ENCODE peak calls at places on chromosomes 1 and 21, in seven cellular contexts. One of them, this sample, is unnamed.

GRCh38 chr1:222413436-222413835 is 134.5 kb downstream of the HHIPL2 start:
- DNase-seq in stimulated activated CD8-positive, alpha-beta memory T cell treated with anti-CD3 and anti-CD28 coated beads, Interleukin-15, amount 100 ng/mL, for 1 hour: no peak
- DNase-seq in adrenal gland: no peak
- DNase-seq in naive B cell: no peak
- DNase-seq in small intestine: no peak
- DNase-seq in cardiac fibroblast: no peak
- DNase-seq in AG04450: no peak
- DNase-seq in this sample: no peak

GRCh38 chr1:85224734-85225623 is 24.2 kb upstream of the SYDE2 start:
- DNase-seq in small intestine: peak
- DNase-seq in naive B cell: no peak
- DNase-seq in adrenal gland: no peak
- DNase-seq in AG04450: no peak
- DNase-seq in cardiac fibroblast: no peak
- DNase-seq in stimulated activated CD8-positive, alpha-beta memory T cell treated with anti-CD3 and anti-CD28 coated beads, Interleukin-15, amount 100 ng/mL, for 1 hour: no peak
- DNase-seq in this sample: no peak

GRCh38 chr1:153818876-153819275 is 43.7 kb downstream of the SLC27A3 start:
- DNase-seq in small intestine: no peak
- DNase-seq in naive B cell: no peak
- DNase-seq in adrenal gland: no peak
- DNase-seq in stimulated activated CD8-positive, alpha-beta memory T cell treated with anti-CD3 and anti-CD28 coated beads, Interleukin-15, amount 100 ng/mL, for 1 hour: no peak
- DNase-seq in cardiac fibroblast: no peak
- DNase-seq in AG04450: no peak
- DNase-seq in this sample: no peak

GRCh38 chr21:33981341-33982101 is 65.9 kb upstream of the ATP5PO start:
- DNase-seq in naive B cell: no peak
- DNase-seq in small intestine: no peak
- DNase-seq in AG04450: no peak
- DNase-seq in adrenal gland: no peak
- DNase-seq in stimulated activated CD8-positive, alpha-beta memory T cell treated with anti-CD3 and anti-CD28 coated beads, Interleukin-15, amount 100 ng/mL, for 1 hour: no peak
- DNase-seq in cardiac fibroblast: peak
- DNase-seq in this sample: no peak

GRCh38 chr1:183633676-183634343 is 1.8 kb downstream of the ARPC5 start:
- DNase-seq in naive B cell: peak
- DNase-seq in stimulated activated CD8-positive, alpha-beta memory T cell treated with anti-CD3 and anti-CD28 coated beads, Interleukin-15, amount 100 ng/mL, for 1 hour: no peak
- DNase-seq in cardiac fibroblast: peak
- DNase-seq in AG04450: peak
- DNase-seq in adrenal gland: no peak
- DNase-seq in small intestine: peak
- DNase-seq in this sample: peak

GRCh38 chr1:57591854-57592253 is 168.0 kb upstream of the DAB1 start:
- DNase-seq in stimulated activated CD8-positive, alpha-beta memory T cell treated with anti-CD3 and anti-CD28 coated beads, Interleukin-15, amount 100 ng/mL, for 1 hour: no peak
- DNase-seq in adrenal gland: no peak
- DNase-seq in small intestine: no peak
- DNase-seq in AG04450: no peak
- DNase-seq in naive B cell: no peak
- DNase-seq in cardiac fibroblast: no peak
- DNase-seq in this sample: no peak

GRCh38 chr1:245258271-245258920 is 103.6 kb downstream of the KIF26B start:
- DNase-seq in cardiac fibroblast: no peak
- DNase-seq in naive B cell: no peak
- DNase-seq in adrenal gland: no peak
- DNase-seq in stimulated activated CD8-positive, alpha-beta memory T cell treated with anti-CD3 and anti-CD28 coated beads, Interleukin-15, amount 100 ng/mL, for 1 hour: no peak
- DNase-seq in small intestine: peak
- DNase-seq in AG04450: no peak
- DNase-seq in this sample: no peak

GRCh38 chr1:78303620-78304019 is 187.2 kb upstream of the PTGFR start:
- DNase-seq in adrenal gland: peak
- DNase-seq in small intestine: no peak
- DNase-seq in cardiac fibroblast: peak
- DNase-seq in naive B cell: no peak
- DNase-seq in AG04450: peak
- DNase-seq in stimulated activated CD8-positive, alpha-beta memory T cell treated with anti-CD3 and anti-CD28 coated beads, Interleukin-15, amount 100 ng/mL, for 1 hour: no peak
- DNase-seq in this sample: no peak

GRCh38 chr1:66339944-66340343 is 194.0 kb upstream of the SGIP1 start:
- DNase-seq in stimulated activated CD8-positive, alpha-beta memory T cell treated with anti-CD3 and anti-CD28 coated beads, Interleukin-15, amount 100 ng/mL, for 1 hour: no peak
- DNase-seq in AG04450: no peak
- DNase-seq in naive B cell: no peak
- DNase-seq in adrenal gland: no peak
- DNase-seq in small intestine: no peak
- DNase-seq in cardiac fibroblast: peak
- DNase-seq in this sample: peak

GRCh38 chr21:42252778-42253340 is 33.9 kb downstream of the ABCG1 start:
- DNase-seq in cardiac fibroblast: no peak
- DNase-seq in adrenal gland: no peak
- DNase-seq in small intestine: peak
- DNase-seq in naive B cell: no peak
- DNase-seq in AG04450: no peak
- DNase-seq in stimulated activated CD8-positive, alpha-beta memory T cell treated with anti-CD3 and anti-CD28 coated beads, Interleukin-15, amount 100 ng/mL, for 1 hour: no peak
- DNase-seq in this sample: no peak

GRCh38 chr1:106055900-106056299 is 1000.6 kb upstream of the PRMT6 start:
- DNase-seq in AG04450: no peak
- DNase-seq in naive B cell: no peak
- DNase-seq in adrenal gland: no peak
- DNase-seq in stimulated activated CD8-positive, alpha-beta memory T cell treated with anti-CD3 and anti-CD28 coated beads, Interleukin-15, amount 100 ng/mL, for 1 hour: no peak
- DNase-seq in small intestine: no peak
- DNase-seq in cardiac fibroblast: no peak
- DNase-seq in this sample: peak

GRCh38 chr1:52677407-52677806 is 20.7 kb downstream of the COA7 start:
- DNase-seq in small intestine: peak
- DNase-seq in stimulated activated CD8-positive, alpha-beta memory T cell treated with anti-CD3 and anti-CD28 coated beads, Interleukin-15, amount 100 ng/mL, for 1 hour: no peak
- DNase-seq in cardiac fibroblast: no peak
- DNase-seq in adrenal gland: peak
- DNase-seq in naive B cell: no peak
- DNase-seq in AG04450: no peak
- DNase-seq in this sample: no peak

GRCh38 chr1:153919879-153920852 is 2.6 kb downstream of the GATAD2B start:
- DNase-seq in cardiac fibroblast: peak
- DNase-seq in stimulated activated CD8-positive, alpha-beta memory T cell treated with anti-CD3 and anti-CD28 coated beads, Interleukin-15, amount 100 ng/mL, for 1 hour: no peak
- DNase-seq in adrenal gland: no peak
- DNase-seq in AG04450: no peak
- DNase-seq in small intestine: peak
- DNase-seq in naive B cell: peak
- DNase-seq in this sample: peak

GRCh38 chr1:93751391-93752250 is 70.0 kb upstream of the BCAR3 start:
- DNase-seq in stimulated activated CD8-positive, alpha-beta memory T cell treated with anti-CD3 and anti-CD28 coated beads, Interleukin-15, amount 100 ng/mL, for 1 hour: no peak
- DNase-seq in naive B cell: no peak
- DNase-seq in small intestine: no peak
- DNase-seq in adrenal gland: peak
- DNase-seq in cardiac fibroblast: no peak
- DNase-seq in AG04450: no peak
- DNase-seq in this sample: no peak

This sample was measured in OCI-LY7.